ENCODE peak calls at places on chromosomes 5 and 9, in five cellular contexts. L is type B pancreatic cell; J is astrocyte; P is CD8-positive, alpha-beta T cell; H is thoracic aorta. O is an unnamed sample.

GRCh38 chr5:93578179-93578812 is 2.7 kb downstream of the NR2F1-AS1 start:
- DNase-seq in H (no peak), L (no peak), J (peak), P (no peak), O (no peak)

GRCh38 chr5:137236266-137236665 is 262.9 kb downstream of the SPOCK1 start:
- DNase-seq in H (no peak), J (peak), P (no peak), L (no peak), O (no peak)

GRCh38 chr9:68489636-68490035 is 51.0 kb downstream of the TMEM252 start:
- DNase-seq in L (no peak), J (peak), H (no peak), P (no peak), O (no peak)

GRCh38 chr5:34610576-34610975 is 45.6 kb upstream of the RAI14 start:
- DNase-seq in H (no peak), P (no peak), J (no peak), L (no peak), O (no peak)

GRCh38 chr9:35510745-35511428 is 21.0 kb downstream of the RUSC2 start:
- DNase-seq in J (peak), L (no peak), P (no peak), H (peak), O (no peak)

GRCh38 chr5:157253547-157253946 is 12.4 kb upstream of the CYFIP2 start:
- DNase-seq in H (no peak), P (no peak), L (no peak), J (peak), O (peak)

GRCh38 chr5:38634961-38635369 is 78.5 kb upstream of the LIFR start:
- DNase-seq in L (no peak), J (peak), P (no peak), H (no peak), O (no peak)

GRCh38 chr5:168282120-168282519 is 9.3 kb upstream of the WWC1 start:
- DNase-seq in H (no peak), P (no peak), L (no peak), J (peak), O (no peak)

GRCh38 chr5:43729846-43730478 is 127.0 kb downstream of the NNT start:
- DNase-seq in P (no peak), J (peak), H (no peak), L (no peak), O (no peak)

GRCh38 chr5:10793785-10794184 is 32.8 kb upstream of the DAP start:
- DNase-seq in L (no peak), J (no peak), H (no peak), P (no peak), O (no peak)

GRCh38 chr9:69554945-69555344 is 117.2 kb downstream of the APBA1 start:
- DNase-seq in J (peak), H (no peak), P (no peak), L (no peak), O (no peak)

GRCh38 chr5:179819296-179820126 is 1.2 kb upstream of the SQSTM1 start:
- DNase-seq in L (no peak), H (no peak), J (peak), P (no peak), O (no peak)

GRCh38 chr5:71658916-71659661 is 60.0 kb upstream of the CARTPT start:
- DNase-seq in J (no peak), H (no peak), L (no peak), P (no peak), O (no peak)

GRCh38 chr5:71663570-71663969 is 55.5 kb upstream of the CARTPT start:
- DNase-seq in J (no peak), P (no peak), H (no peak), L (no peak), O (no peak)

GRCh38 chr5:71666321-71666720 is 52.8 kb upstream of the CARTPT start:
- DNase-seq in H (no peak), P (no peak), J (no peak), L (no peak), O (no peak)

GRCh38 chr5:71663166-71663565 is 55.9 kb upstream of the CARTPT start:
- DNase-seq in J (no peak), H (no peak), P (no peak), L (no peak), O (no peak)

GRCh38 chr5:71662381-71662780 is 56.7 kb upstream of the CARTPT start:
- DNase-seq in J (no peak), L (no peak), P (no peak), H (no peak), O (no peak)
- TF ChIP-seq CTCF in J (no peak), L (no peak), P (no peak), H (no peak), O (no peak)

DNA sequence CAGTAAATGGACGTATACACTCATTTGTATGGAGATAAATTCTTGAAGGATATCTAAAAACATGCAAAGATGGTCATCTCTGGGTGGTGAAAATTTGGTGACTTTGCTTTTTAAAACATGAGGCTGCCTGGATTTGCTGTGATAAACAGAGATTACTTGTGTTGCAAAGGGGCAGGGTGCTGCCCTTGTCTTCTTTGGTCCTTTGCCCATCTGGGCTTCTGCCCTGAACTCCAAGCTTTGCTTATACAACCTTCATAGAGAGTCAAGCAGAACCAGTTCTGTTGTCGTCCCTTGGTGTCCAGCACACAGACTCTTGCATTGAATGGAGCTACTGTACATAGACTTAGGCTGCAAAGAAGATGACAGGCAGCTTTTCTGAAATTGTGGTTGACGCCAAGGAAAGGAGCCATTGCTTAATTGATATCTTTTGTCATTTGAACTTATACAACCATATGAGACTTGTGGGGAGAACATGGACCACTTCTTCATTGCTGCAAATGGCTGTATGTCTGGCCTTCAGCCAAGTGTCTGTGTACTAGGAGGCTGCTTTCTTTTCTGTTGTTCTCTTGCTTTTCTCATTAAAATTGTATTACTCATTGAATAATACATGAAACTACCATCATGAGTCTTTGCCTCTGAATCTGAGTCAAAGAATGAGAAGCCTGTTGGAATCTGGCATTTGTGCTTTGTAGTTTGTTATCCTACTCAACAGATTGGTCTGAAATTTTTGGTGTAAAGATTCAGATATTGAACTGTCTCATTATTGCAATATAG is 152.5 kb downstream of the DMRT2 start:
- DNase-seq in L (no peak), H (no peak), J (no peak), P (no peak), O (no peak)
- TF ChIP-seq CTCF in L (no peak), H (no peak), J (no peak), P (no peak), O (no peak)

GRCh38 chr5:33472805-33473409 is 32.1 kb downstream of the TARS1 start:
- DNase-seq in L (no peak), J (no peak), P (no peak), H (no peak), O (no peak)

GRCh38 chr5:33474931-33475499 is 34.2 kb downstream of the TARS1 start:
- DNase-seq in L (no peak), J (no peak), P (no peak), H (no peak), O (no peak)

GRCh38 chr5:33474004-33474403 is 33.2 kb downstream of the TARS1 start:
- DNase-seq in J (no peak), L (no peak), H (no peak), P (no peak), O (no peak)

GRCh38 chr5:33468811-33469435 is 28.2 kb downstream of the TARS1 start:
- DNase-seq in L (no peak), J (no peak), P (no peak), H (no peak), O (no peak)

GRCh38 chr5:33470544-33470943 is 29.8 kb downstream of the TARS1 start:
- DNase-seq in P (no peak), J (peak), H (no peak), L (no peak), O (no peak)
- TF ChIP-seq CTCF in P (no peak), J (peak), H (no peak), L (peak), O (peak)

DNA sequence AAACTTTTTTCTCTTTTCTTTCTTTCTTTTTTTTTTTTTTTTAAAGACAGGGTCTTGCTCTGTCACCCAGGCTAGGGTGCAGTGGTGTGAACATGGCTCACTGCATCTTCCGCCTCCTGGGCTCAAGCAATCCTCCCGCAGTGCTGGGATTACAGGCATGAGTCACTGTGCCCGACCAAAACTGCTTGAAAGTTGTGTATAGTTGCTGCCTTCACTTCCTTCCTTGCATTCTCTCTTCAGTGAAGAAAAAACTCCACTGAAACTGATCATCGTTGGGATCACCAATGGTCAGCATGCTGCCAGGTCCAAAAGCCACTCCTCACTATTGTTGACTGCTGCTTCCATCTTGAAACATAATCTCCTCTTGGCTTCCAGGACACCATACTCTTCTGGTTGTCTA is 66.6 kb upstream of the CTNNA1 start:
- DNase-seq in P (no peak), L (no peak), H (no peak), J (peak), O (no peak)
- TF ChIP-seq CTCF in P (no peak), L (no peak), H (no peak), J (no peak), O (no peak)

GRCh38 chr9:136078498-136079011 is 16.5 kb downstream of the NACC2 start:
- DNase-seq in P (no peak), L (no peak), H (no peak), J (no peak), O (no peak)

GRCh38 chr9:136079916-136080246 is 15.2 kb downstream of the NACC2 start:
- DNase-seq in H (no peak), P (no peak), J (no peak), L (no peak), O (no peak)

GRCh38 chr9:136080716-136081112 is 14.4 kb downstream of the NACC2 start:
- DNase-seq in J (no peak), P (no peak), L (no peak), H (no peak), O (no peak)

GRCh38 chr9:136078025-136078424 is 17.1 kb downstream of the NACC2 start:
- DNase-seq in L (no peak), P (no peak), H (no peak), J (no peak), O (no peak)

GRCh38 chr9:136079211-136079915 is 15.7 kb downstream of the NACC2 start:
- DNase-seq in H (no peak), L (no peak), P (no peak), J (no peak), O (no peak)
- TF ChIP-seq CTCF in H (no peak), L (no peak), P (no peak), J (no peak), O (no peak)

GRCh38 chr9:84317563-84317962 is 23.0 kb downstream of the SLC28A3 start:
- DNase-seq in H (no peak), J (no peak), L (no peak), P (no peak), O (no peak)
- TF ChIP-seq CTCF in H (no peak), J (no peak), L (no peak), P (no peak), O (no peak)

GRCh38 chr9:121242955-121243346 is 25.0 kb upstream of the GSN start:
- DNase-seq in L (no peak), P (no peak), J (no peak), H (no peak), O (no peak)

GRCh38 chr9:121249563-121249962 is 18.4 kb upstream of the GSN start:
- DNase-seq in L (no peak), P (no peak), J (no peak), H (no peak), O (no peak)

GRCh38 chr9:121252104-121252851 is 15.7 kb upstream of the GSN start:
- DNase-seq in L (no peak), J (no peak), P (no peak), H (no peak), O (no peak)

GRCh38 chr9:121242219-121242954 is 25.6 kb upstream of the GSN start:
- DNase-seq in P (no peak), J (peak), H (no peak), L (no peak), O (no peak)

DNA sequence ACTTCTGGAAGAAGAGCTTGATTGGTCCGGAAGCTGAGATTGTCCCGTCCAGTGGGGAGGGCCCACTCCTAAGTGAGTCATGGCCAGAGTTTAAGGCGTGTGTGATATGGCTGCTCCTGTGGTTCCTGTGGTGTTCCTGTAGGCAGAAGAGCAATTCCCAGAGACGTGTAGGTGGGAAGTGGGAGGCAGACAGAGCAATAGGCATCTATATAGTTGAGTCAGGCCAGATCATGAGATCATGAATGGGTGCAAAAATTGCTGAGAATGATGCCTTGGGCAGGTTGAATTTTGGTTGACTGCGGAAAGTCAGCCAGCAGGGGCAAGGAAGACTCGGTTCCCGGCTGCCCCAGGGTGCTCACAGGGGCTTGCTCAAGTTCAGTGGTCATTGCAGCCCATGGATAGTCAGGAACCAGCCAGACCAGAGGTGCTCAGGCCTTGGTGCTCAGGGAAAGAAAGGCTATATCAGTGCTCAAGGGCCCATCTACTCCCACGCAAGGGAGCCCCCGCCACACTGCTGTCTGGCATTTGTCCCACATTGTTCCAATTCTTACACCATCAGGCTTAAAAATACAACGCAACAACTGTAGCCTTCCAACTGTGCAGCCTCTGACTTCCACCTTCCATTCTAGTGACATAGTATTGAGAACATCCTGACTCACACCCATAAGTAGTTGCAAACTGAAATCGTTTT is 21.0 kb upstream of the GSN start:
- DNase-seq in J (peak), P (no peak), L (no peak), H (no peak), O (no peak)
- TF ChIP-seq CTCF in J (no peak), P (no peak), L (no peak), H (no peak), O (no peak)